ENCODE peak calls at places on chromosomes 12 and 14, in four cellular contexts. L is fibroblast of mammary gland, G is psoas muscle, E is heart right ventricle. Q is an unnamed sample.

GRCh38 chr14:21711360-21711961 is 37.8 kb upstream of the OR4E1 start:
- DNase-seq in G (no peak), E (no peak), L (peak), Q (peak)

GRCh38 chr12:96172981-96173380 is 21.2 kb upstream of the ELK3 start:
- DNase-seq in G (no peak), L (no peak), E (no peak), Q (no peak)

GRCh38 chr12:85866929-85867776 is 6.9 kb upstream of the NTS start:
- DNase-seq in L (peak), E (peak), G (no peak), Q (peak)

GRCh38 chr12:113697646-113698504 is 226.2 kb upstream of the LHX5 start:
- DNase-seq in E (no peak), L (no peak), G (no peak), Q (no peak)

GRCh38 chr12:122080149-122081107 is 1.9 kb downstream of the MLXIP start:
- DNase-seq in E (peak), G (peak), L (peak), Q (peak)

GRCh38 chr14:30874120-30874998 is at the start of gene COCH:
- DNase-seq in E (peak), L (no peak), G (peak), Q (no peak)

GRCh38 chr12:26648584-26648983 is 184.4 kb downstream of the ITPR2 start:
- DNase-seq in L (peak), E (no peak), G (no peak), Q (peak)

GRCh38 chr14:47674148-47674545 is 1.3 kb downstream of the MDGA2 start:
- DNase-seq in L (no peak), E (no peak), G (no peak), Q (no peak)

GRCh38 chr12:34397591-34398365 is 375.5 kb downstream of the ALG10 start:
- DNase-seq in G (peak), E (peak), L (no peak), Q (no peak)

GRCh38 chr12:72346331-72346944 is 74.3 kb downstream of the TRHDE start:
- DNase-seq in E (peak), G (peak), L (peak), Q (peak)

GRCh38 chr12:95789126-95790024 is 1.2 kb downstream of the NTN4 start:
- DNase-seq in E (peak), G (peak), L (no peak), Q (peak)

GRCh38 chr12:53941750-53942149 is 3.1 kb downstream of the HOXC13 start:
- DNase-seq in E (no peak), L (no peak), G (no peak), Q (no peak)

GRCh38 chr14:74404435-74404834 is 21.6 kb downstream of the SYNDIG1L start:
- DNase-seq in E (no peak), L (no peak), G (no peak), Q (no peak)

GRCh38 chr14:81137316-81137715 is 83.4 kb downstream of the GTF2A1 start:
- DNase-seq in G (no peak), E (no peak), L (peak), Q (peak)

GRCh38 chr14:92356677-92357076 is 33.7 kb downstream of the SLC24A4 start:
- DNase-seq in L (no peak), E (no peak), G (no peak), Q (no peak)

GRCh38 chr12:108133482-108133881 is 4.4 kb downstream of the WSCD2 start:
- DNase-seq in E (no peak), G (no peak), L (no peak), Q (no peak)

GRCh38 chr12:22215467-22216253 is 118.8 kb downstream of the ST8SIA1 start:
- DNase-seq in G (no peak), E (no peak), L (peak), Q (peak)

GRCh38 chr14:78576437-78577166 is 406.4 kb downstream of the NRXN3 start:
- DNase-seq in E (no peak), G (no peak), L (no peak), Q (no peak)

GRCh38 chr14:85856430-85856829 is 326.5 kb downstream of the FLRT2 start:
- DNase-seq in E (no peak), G (no peak), L (peak), Q (no peak)

GRCh38 chr12:26135010-26135420 is 10.2 kb upstream of the BHLHE41 start:
- DNase-seq in G (no peak), E (no peak), L (peak), Q (no peak)

GRCh38 chr14:100535287-100536131 is 51.7 kb downstream of the BEGAIN start:
- DNase-seq in E (peak), G (peak), L (no peak), Q (no peak)

GRCh38 chr12:23950011-23950774 is 723 bp upstream of the SOX5 start:
- DNase-seq in E (no peak), G (no peak), L (peak), Q (no peak)

GRCh38 chr12:106229036-106229591 is 18.7 kb downstream of the CKAP4 start:
- DNase-seq in G (no peak), L (no peak), E (no peak), Q (no peak)

GRCh38 chr12:92581579-92581978 is 121.2 kb upstream of the PLEKHG7 start:
- DNase-seq in G (no peak), L (no peak), E (no peak), Q (no peak)

GRCh38 chr14:104294628-104294982 is 156.2 kb downstream of the KIF26A start:
- DNase-seq in G (no peak), L (no peak), E (no peak), Q (no peak)

GRCh38 chr12:67889935-67890334 is 99.3 kb upstream of the IFNG-AS1 start:
- DNase-seq in L (no peak), G (no peak), E (no peak), Q (no peak)

GRCh38 chr14:72608391-72609204 is 285.3 kb downstream of the DPF3 start:
- DNase-seq in E (no peak), G (no peak), L (peak), Q (peak)

GRCh38 chr12:125114365-125115141 is 49.3 kb downstream of the AACS start:
- DNase-seq in L (no peak), E (no peak), G (no peak), Q (no peak)

GRCh38 chr14:100246136-100246535 is 7.2 kb downstream of the YY1 start:
- DNase-seq in G (no peak), L (no peak), E (no peak), Q (no peak)

GRCh38 chr14:104885973-104886689 is 21.1 kb downstream of the CEP170B start:
- DNase-seq in L (no peak), E (peak), G (peak), Q (no peak)

GRCh38 chr12:115000038-115000437 is 316.1 kb upstream of the TBX3 start:
- DNase-seq in E (no peak), L (peak), G (no peak), Q (peak)

GRCh38 chr12:122064780-122065588 is 13.6 kb upstream of the MLXIP start:
- DNase-seq in G (peak), L (peak), E (no peak), Q (peak)

GRCh38 chr14:100549834-100550625 is 37.2 kb downstream of the BEGAIN start:
- DNase-seq in E (no peak), L (no peak), G (no peak), Q (no peak)

GRCh38 chr14:99213101-99213500 is 58.9 kb downstream of the BCL11B start:
- DNase-seq in G (no peak), L (no peak), E (no peak), Q (peak)

GRCh38 chr12:109523071-109523470 is 45.6 kb downstream of the UBE3B start:
- DNase-seq in E (peak), L (no peak), G (peak), Q (no peak)

GRCh38 chr12:132495165-132495544 is 5.2 kb downstream of the FBRSL1 start:
- DNase-seq in L (no peak), E (no peak), G (no peak), Q (no peak)

GRCh38 chr14:95143813-95144620 is 13.3 kb downstream of the DICER1 start:
- DNase-seq in L (no peak), G (no peak), E (no peak), Q (no peak)

GRCh38 chr14:39050389-39050788 is 52.6 kb downstream of the SEC23A start:
- DNase-seq in E (no peak), G (no peak), L (peak), Q (peak)

GRCh38 chr14:89279649-89280232 is 137.3 kb downstream of the FOXN3 start:
- DNase-seq in E (no peak), L (no peak), G (no peak), Q (no peak)

GRCh38 chr12:52819731-52820510 is 6.0 kb upstream of the KRT4 start:
- DNase-seq in G (no peak), L (no peak), E (no peak), Q (no peak)
- TF ChIP-seq CTCF in G (no peak), L (no peak), E (no peak), Q (no peak)

GRCh38 chr14:24428628-24429394 is 657 bp downstream of the CBLN3 start:
- DNase-seq in E (no peak), G (no peak), L (no peak), Q (no peak)
- H3K4me3 ChIP-seq in E (peak), G (peak), L (no peak), Q (peak)

DNA sequence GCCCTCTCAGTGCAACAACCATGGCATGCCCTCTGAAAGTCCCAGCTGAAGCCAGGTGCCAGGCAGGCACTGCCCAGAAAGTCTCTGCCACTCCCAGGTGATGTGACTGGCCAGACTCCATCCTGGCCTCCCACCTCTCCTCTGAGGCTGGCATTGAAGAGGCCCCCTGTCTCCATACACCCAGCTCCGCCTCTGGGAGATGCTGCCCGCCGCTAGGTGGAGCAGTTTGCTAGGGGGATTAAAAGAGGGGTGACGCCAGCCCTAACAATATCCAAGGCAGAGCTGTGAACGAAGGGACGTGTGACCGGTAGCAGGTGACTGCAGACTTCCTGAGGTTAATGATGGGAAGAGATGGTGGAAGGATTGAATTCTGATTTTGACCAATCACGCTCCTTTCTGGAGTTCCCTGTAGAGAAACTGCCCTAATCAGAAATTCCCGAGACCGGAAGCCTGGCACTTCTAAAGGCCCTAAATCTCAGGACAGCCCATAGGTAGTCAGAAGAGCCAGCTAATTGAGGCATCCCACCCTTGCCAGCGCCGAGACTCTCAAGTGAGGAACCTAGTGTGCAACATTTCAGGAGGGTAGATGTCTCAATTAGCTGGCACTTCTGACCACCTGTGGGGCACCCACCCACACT is 8.3 kb upstream of the PLEK2 start:
- DNase-seq in G (no peak), L (no peak), E (no peak), Q (peak)
- TF ChIP-seq CTCF in G (peak), L (peak), E (peak), Q (peak)

GRCh38 chr12:46351861-46352595 is 20.5 kb downstream of the SLC38A2 start:
- DNase-seq in E (no peak), G (no peak), L (no peak), Q (no peak)
- H3K4me3 ChIP-seq in E (no peak), G (no peak), L (no peak), Q (no peak)